ENCODE peak calls at places on chromosomes 2 and 18, in nine cellular contexts. T is BJ, U is dorsolateral prefrontal cortex, G is uterus, N is right lobe of liver, I is GM23338, L is coronary artery, O is left lung, Y is ovary. E is an unnamed sample.

GRCh38 chr2:45944075-45944474 is 292.6 kb downstream of the PRKCE start:
- DNase-seq in G (no peak), I (no peak), N (no peak), Y (no peak), U (no peak), T (no peak), O (no peak), L (peak), E (peak)

GRCh38 chr2:158988501-158988900 is 20.1 kb downstream of the TANC1 start:
- DNase-seq in Y (no peak), N (no peak), I (peak), U (no peak), T (no peak), O (peak), G (no peak), L (no peak), E (no peak)

GRCh38 chr2:56357655-56358295 is 174.0 kb downstream of the CCDC85A start:
- DNase-seq in G (no peak), L (no peak), I (no peak), T (no peak), O (no peak), Y (no peak), N (no peak), U (no peak), E (no peak)

GRCh38 chr2:16933355-16933754 is 267.7 kb upstream of the CYRIA start:
- DNase-seq in L (no peak), I (no peak), N (no peak), U (no peak), O (no peak), Y (no peak), T (no peak), G (no peak), E (no peak)

GRCh38 chr2:153519260-153519875 is 40.8 kb upstream of the RPRM start:
- DNase-seq in Y (peak), I (peak), N (no peak), U (no peak), O (no peak), L (no peak), G (peak), T (no peak), E (peak)

GRCh38 chr2:239178484-239178883 is 222.3 kb downstream of the HDAC4 start:
- DNase-seq in U (no peak), G (no peak), O (peak), Y (no peak), T (no peak), N (peak), I (no peak), L (peak), E (no peak)

GRCh38 chr2:101868525-101868924 is 123.2 kb upstream of the IL1R2 start:
- DNase-seq in T (no peak), U (no peak), L (no peak), G (no peak), O (no peak), Y (no peak), I (no peak), N (no peak), E (no peak)

GRCh38 chr18:21735452-21736015 is 5.1 kb upstream of the MIB1 start:
- DNase-seq in Y (no peak), N (no peak), U (no peak), G (no peak), T (no peak), O (peak), L (no peak), I (peak), E (peak)

GRCh38 chr2:218645126-218645525 is 14.3 kb downstream of the ZNF142 start:
- DNase-seq in G (no peak), O (no peak), Y (no peak), U (no peak), I (no peak), T (no peak), L (no peak), N (no peak), E (peak)

GRCh38 chr18:30971338-30971956 is 71.1 kb downstream of the DSC3 start:
- DNase-seq in I (peak), L (no peak), U (no peak), N (no peak), Y (no peak), T (no peak), O (no peak), G (no peak), E (peak)

GRCh38 chr18:45626330-45627203 is 11.3 kb downstream of the SLC14A2 start:
- DNase-seq in T (peak), O (no peak), L (peak), G (no peak), N (no peak), Y (no peak), I (peak), U (no peak), E (peak)

GRCh38 chr18:34796013-34796657 is 86.0 kb downstream of the DTNA start:
- DNase-seq in I (no peak), L (no peak), O (no peak), N (no peak), T (no peak), U (no peak), G (no peak), Y (no peak), E (no peak)

GRCh38 chr2:25251032-25251460 is 82.7 kb upstream of the POMC start:
- DNase-seq in Y (no peak), G (no peak), T (no peak), N (no peak), U (no peak), O (no peak), L (no peak), I (no peak), E (no peak)

GRCh38 chr18:7600528-7601248 is 33.6 kb downstream of the PTPRM start:
- DNase-seq in U (no peak), N (no peak), L (no peak), I (no peak), Y (no peak), T (no peak), G (no peak), O (no peak), E (no peak)

GRCh38 chr18:30743033-30743432 is 299.5 kb downstream of the DSC3 start:
- DNase-seq in L (no peak), O (no peak), U (no peak), N (no peak), T (no peak), I (no peak), Y (no peak), G (no peak), E (no peak)

GRCh38 chr2:65316072-65316471 is 88.4 kb downstream of the ACTR2 start:
- DNase-seq in Y (peak), N (no peak), L (peak), T (no peak), I (no peak), O (peak), U (no peak), G (peak), E (no peak)

GRCh38 chr2:141508086-141508749 is 622.6 kb downstream of the LRP1B start:
- DNase-seq in G (no peak), Y (no peak), N (no peak), O (no peak), I (no peak), T (no peak), L (no peak), U (no peak), E (no peak)

GRCh38 chr18:36127866-36128845 is 984 bp downstream of the SLC39A6 start:
- DNase-seq in N (no peak), G (no peak), I (peak), T (no peak), U (no peak), Y (no peak), L (no peak), O (no peak), E (peak)

GRCh38 chr18:23970161-23971153 is 44.1 kb upstream of the TTC39C start:
- DNase-seq in O (no peak), U (no peak), I (no peak), G (no peak), T (no peak), Y (no peak), L (no peak), N (no peak), E (no peak)

GRCh38 chr2:120803085-120803484 is 67.4 kb downstream of the GLI2 start:
- DNase-seq in T (no peak), N (no peak), I (no peak), Y (no peak), U (no peak), L (no peak), G (no peak), O (no peak), E (no peak)

GRCh38 chr2:46431481-46432235 is 47.7 kb upstream of the TMEM247 start:
- DNase-seq in T (no peak), N (no peak), O (no peak), G (no peak), U (no peak), L (no peak), I (no peak), Y (no peak), E (peak)

GRCh38 chr2:182186132-182186735 is 200.6 kb downstream of the PPP1R1C start:
- DNase-seq in O (no peak), L (no peak), T (no peak), N (no peak), G (no peak), I (peak), Y (no peak), U (no peak), E (peak)

GRCh38 chr2:25252291-25253152 is 84.1 kb upstream of the POMC start:
- DNase-seq in Y (peak), N (peak), I (peak), L (no peak), T (no peak), G (peak), O (peak), U (no peak), E (peak)

GRCh38 chr2:25700221-25700660 is 26.9 kb upstream of the DTNB start:
- DNase-seq in I (peak), N (no peak), G (no peak), L (no peak), T (peak), Y (no peak), U (no peak), O (no peak), E (peak)

GRCh38 chr18:22368066-22368465 is 49.6 kb downstream of the CTAGE1 start:
- DNase-seq in G (no peak), T (no peak), U (no peak), L (no peak), I (no peak), O (no peak), N (no peak), Y (no peak), E (no peak)

GRCh38 chr2:233210843-233211600 is 40.5 kb upstream of the ATG16L1 start:
- DNase-seq in L (no peak), T (peak), O (peak), U (no peak), I (no peak), Y (peak), G (peak), N (no peak), E (peak)

GRCh38 chr2:71742953-71743601 is 289.7 kb downstream of the DYSF start:
- DNase-seq in O (peak), I (no peak), T (peak), L (peak), Y (peak), N (no peak), G (peak), U (no peak), E (peak)

GRCh38 chr18:10851824-10852225 is 297.5 kb downstream of the PIEZO2 start:
- DNase-seq in O (no peak), G (no peak), L (no peak), Y (no peak), U (no peak), I (peak), N (no peak), T (no peak), E (peak)

GRCh38 chr2:29876374-29876773 is 45.0 kb downstream of the ALK start:
- DNase-seq in N (no peak), Y (no peak), I (no peak), T (no peak), O (no peak), G (no peak), U (no peak), L (no peak), E (no peak)

GRCh38 chr2:197310940-197311485 is 433 bp upstream of the ANKRD44 start:
- DNase-seq in G (no peak), L (no peak), O (no peak), I (no peak), N (no peak), T (no peak), U (no peak), Y (no peak), E (no peak)

GRCh38 chr2:235439959-235440662 is 53.7 kb upstream of the AGAP1 start:
- DNase-seq in L (no peak), Y (no peak), I (peak), T (no peak), G (no peak), O (no peak), U (no peak), N (no peak), E (no peak)

GRCh38 chr2:31000970-31001369 is 137.3 kb downstream of the GALNT14 start:
- DNase-seq in L (no peak), O (no peak), G (no peak), T (no peak), U (no peak), N (no peak), I (no peak), Y (no peak), E (no peak)

GRCh38 chr18:2442006-2442405 is 129.3 kb downstream of the METTL4 start:
- DNase-seq in T (no peak), G (no peak), O (no peak), N (no peak), I (no peak), Y (no peak), L (no peak), U (no peak), E (no peak)
- H3K4me3 ChIP-seq in T (no peak), G (no peak), O (no peak), N (no peak), I (no peak), Y (no peak), L (no peak), U (no peak), E (no peak)

DNA sequence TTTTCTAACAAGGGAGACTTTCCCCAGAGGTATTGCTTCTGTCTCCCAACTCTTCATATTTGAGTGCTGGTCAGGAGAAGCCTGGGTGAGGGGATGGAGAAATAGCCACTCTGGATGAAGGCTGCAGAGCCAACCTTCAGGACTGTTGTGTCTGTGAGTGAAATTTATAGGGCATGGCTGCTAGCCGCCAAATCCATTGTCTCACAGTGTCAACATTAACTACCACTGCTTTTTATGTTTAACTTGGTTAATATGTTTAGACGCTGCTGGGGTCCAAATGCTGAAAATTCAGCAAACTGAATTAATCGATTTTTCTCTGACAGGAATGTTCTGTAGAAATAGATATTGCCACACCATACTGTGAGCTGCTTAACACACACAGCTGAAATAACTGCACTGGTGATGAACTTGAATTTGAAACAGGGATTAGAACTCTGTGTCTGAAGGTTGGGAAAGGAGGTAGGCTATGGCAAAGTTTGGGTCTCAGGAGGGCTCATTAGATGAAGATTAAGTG is 281.0 kb downstream of the DCC start:
- DNase-seq in L (no peak), O (no peak), U (no peak), G (no peak), Y (no peak), I (no peak), T (no peak), N (no peak), E (no peak)
- TF ChIP-seq CTCF in L (no peak), O (no peak), U (no peak), G (no peak), Y (no peak), I (no peak), T (no peak), N (no peak), E (no peak)

DNA sequence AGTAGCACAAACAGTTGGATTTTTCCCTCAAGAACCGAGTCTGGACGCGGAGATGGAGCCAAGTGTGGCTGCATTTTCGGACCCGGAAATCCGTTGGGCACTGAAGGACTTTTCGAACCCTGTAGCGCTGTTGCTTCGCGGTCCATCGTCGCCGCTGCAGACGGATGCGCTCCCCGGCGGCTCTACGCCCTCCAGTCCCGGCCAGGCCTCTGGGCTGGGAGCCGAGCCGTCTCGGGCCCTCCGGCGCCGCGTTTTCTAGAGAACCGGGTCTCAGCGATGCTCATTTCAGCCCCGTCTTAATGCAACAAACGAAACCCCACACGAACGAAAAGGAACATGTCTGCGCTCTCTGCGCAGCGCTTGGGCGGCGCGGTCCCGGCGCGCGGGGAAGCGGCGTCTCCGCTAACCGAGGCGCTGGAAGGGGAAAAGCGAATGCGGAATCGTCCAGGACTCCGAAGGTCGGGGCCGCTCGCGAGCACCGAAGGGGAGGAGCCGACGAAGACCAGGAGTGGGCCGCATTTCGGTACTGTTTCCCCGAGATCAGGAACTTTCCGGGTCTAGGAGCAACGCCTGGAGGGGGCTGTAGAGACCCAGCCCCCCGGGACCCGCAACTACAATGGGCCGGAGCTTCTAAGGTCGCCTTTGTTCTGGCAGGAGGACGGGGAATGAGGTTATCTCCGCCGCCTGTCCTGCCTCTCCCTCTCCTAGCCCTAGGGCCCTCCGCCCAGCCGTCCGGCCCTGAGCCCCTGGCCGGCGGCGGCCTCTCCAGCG is 3.2 kb downstream of the EMX1 start:
- DNase-seq in G (no peak), U (no peak), N (no peak), T (no peak), O (no peak), L (peak), I (peak), Y (no peak), E (peak)
- H3K4me3 ChIP-seq in G (no peak), U (peak), N (no peak), T (no peak), O (no peak), L (peak), I (peak), Y (no peak), E (peak)

DNA sequence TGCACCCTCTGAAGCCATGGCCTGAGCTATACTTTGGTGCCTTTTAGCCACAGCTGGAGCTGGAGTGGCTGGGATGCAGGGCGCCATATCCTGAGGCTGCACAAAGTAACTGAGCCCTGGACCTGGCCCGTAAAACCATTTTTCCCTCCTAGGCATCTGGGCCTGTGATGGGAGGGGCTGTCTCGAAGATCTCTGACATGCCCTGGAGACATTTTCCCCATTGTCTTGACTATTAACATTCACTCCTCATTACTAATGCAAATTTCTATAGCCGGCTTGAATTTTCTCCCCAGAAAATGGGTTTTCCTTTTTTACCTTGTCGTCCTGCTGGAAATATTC is 15.4 kb downstream of the TAF1B start:
- DNase-seq in O (no peak), Y (no peak), T (no peak), U (no peak), N (no peak), G (no peak), L (no peak), I (no peak), E (no peak)
- TF ChIP-seq CTCF in O (no peak), Y (no peak), T (no peak), U (no peak), N (no peak), G (no peak), L (no peak), I (no peak), E (no peak)

GRCh38 chr18:829432-829831 is 17.4 kb upstream of the YES1 start:
- DNase-seq in O (no peak), L (no peak), G (no peak), N (no peak), I (no peak), T (no peak), U (no peak), Y (no peak), E (no peak)
- H3K4me3 ChIP-seq in O (no peak), L (no peak), G (no peak), N (no peak), I (no peak), T (no peak), U (no peak), Y (no peak), E (no peak)

DNA sequence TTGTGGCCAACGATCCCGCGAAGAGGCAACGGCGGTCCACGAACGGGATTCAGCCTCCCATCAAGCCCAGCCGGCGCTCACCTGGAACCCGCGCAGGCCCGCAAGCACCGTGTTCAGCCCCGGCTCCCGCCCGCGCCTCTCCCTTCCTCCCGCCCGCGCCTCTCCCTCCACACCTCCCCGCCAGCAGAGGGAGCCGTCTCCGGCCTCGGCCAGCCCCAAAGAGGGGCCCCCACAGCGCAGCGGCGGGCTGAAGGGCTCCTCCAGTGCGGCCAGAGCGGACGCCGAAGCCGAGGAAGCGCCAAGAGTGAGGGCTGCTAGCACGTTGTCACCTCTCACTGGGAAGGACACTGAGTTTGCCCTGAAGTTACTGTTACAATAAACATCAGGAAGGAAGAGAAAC is 55.3 kb upstream of the LAPTM4A start:
- DNase-seq in U (no peak), I (peak), N (peak), L (no peak), T (no peak), Y (no peak), G (no peak), O (no peak), E (no peak)
- TF ChIP-seq CTCF in U (no peak), I (peak), N (peak), L (no peak), T (peak), Y (no peak), G (no peak), O (peak), E (peak)

GRCh38 chr2:10514287-10514686 is 66.2 kb upstream of the ODC1 start:
- DNase-seq in Y (no peak), L (peak), G (no peak), I (no peak), U (peak), O (no peak), T (no peak), N (peak), E (no peak)

GRCh38 chr2:10518470-10519060 is 70.4 kb upstream of the ODC1 start:
- DNase-seq in T (no peak), U (no peak), N (no peak), L (no peak), G (no peak), Y (no peak), I (no peak), O (no peak), E (no peak)

GRCh38 chr2:10517351-10518043 is 69.4 kb upstream of the ODC1 start:
- DNase-seq in G (no peak), O (no peak), U (peak), I (no peak), T (no peak), N (peak), L (no peak), Y (no peak), E (no peak)

GRCh38 chr2:10514743-10515142 is 66.6 kb upstream of the ODC1 start:
- DNase-seq in N (peak), O (no peak), Y (no peak), U (peak), G (no peak), I (no peak), T (peak), L (peak), E (peak)

GRCh38 chr2:10515887-10516286 is 67.8 kb upstream of the ODC1 start:
- DNase-seq in T (no peak), I (no peak), N (no peak), G (no peak), L (no peak), O (no peak), U (no peak), Y (no peak), E (no peak)
- H3K4me3 ChIP-seq in T (no peak), I (no peak), N (no peak), G (no peak), L (no peak), O (no peak), U (no peak), Y (no peak), E (no peak)

GRCh38 chr18:50194623-50195532 is at the start of gene MYO5B:
- DNase-seq in O (peak), T (no peak), Y (no peak), N (peak), U (no peak), G (no peak), I (peak), L (no peak), E (no peak)
- TF ChIP-seq CTCF in O (peak), T (no peak), Y (no peak), N (peak), U (peak), G (no peak), I (no peak), L (no peak), E (no peak)